ENCODE peak calls at places on chromosomes 3 and 15, in five cellular contexts. One of them, this sample, is unnamed.

GRCh38 chr3:139934557-139935070 is 371 bp upstream of the CLSTN2 start:
- DNase-seq in MM.1S: no peak
- DNase-seq in left ventricle myocardium inferior: peak; percentile 69
- DNase-seq in cardiac muscle cell: peak; percentile 18
- DNase-seq in lung: no peak
- DNase-seq in this sample: peak; percentile 74

GRCh38 chr3:86865506-86865905 is 125.4 kb downstream of the VGLL3 start:
- DNase-seq in MM.1S: no peak
- DNase-seq in left ventricle myocardium inferior: no peak
- DNase-seq in cardiac muscle cell: peak; percentile 7
- DNase-seq in lung: no peak
- DNase-seq in this sample: no peak

GRCh38 chr15:45268135-45268534 is 16.1 kb downstream of the SLC28A2 start:
- DNase-seq in MM.1S: no peak
- DNase-seq in left ventricle myocardium inferior: no peak
- DNase-seq in cardiac muscle cell: no peak
- DNase-seq in lung: no peak
- DNase-seq in this sample: no peak

GRCh38 chr15:49060710-49061483 is 14.7 kb upstream of the SECISBP2L start:
- DNase-seq in MM.1S: no peak
- DNase-seq in left ventricle myocardium inferior: no peak
- DNase-seq in cardiac muscle cell: peak; percentile 56
- DNase-seq in lung: no peak
- DNase-seq in this sample: no peak

GRCh38 chr15:65920121-65920520 is 50.8 kb downstream of the RAB11A start:
- DNase-seq in MM.1S: no peak
- DNase-seq in left ventricle myocardium inferior: no peak
- DNase-seq in cardiac muscle cell: no peak
- DNase-seq in lung: no peak
- DNase-seq in this sample: no peak

GRCh38 chr3:160400631-160401150 is 1.2 kb downstream of the SMC4 start:
- DNase-seq in MM.1S: peak; percentile 52
- DNase-seq in left ventricle myocardium inferior: peak; percentile 21
- DNase-seq in cardiac muscle cell: peak; percentile 35
- DNase-seq in lung: peak; percentile 34
- DNase-seq in this sample: no peak

GRCh38 chr3:51637941-51638471 is 33.0 kb upstream of the TEX264 start:
- DNase-seq in MM.1S: peak; percentile 75
- DNase-seq in left ventricle myocardium inferior: no peak
- DNase-seq in cardiac muscle cell: peak; percentile 71
- DNase-seq in lung: peak; percentile 53
- DNase-seq in this sample: no peak

GRCh38 chr15:70833897-70834765 is 19.8 kb downstream of the LARP6 start:
- DNase-seq in MM.1S: no peak
- DNase-seq in left ventricle myocardium inferior: no peak
- DNase-seq in cardiac muscle cell: peak; percentile 74
- DNase-seq in lung: no peak
- DNase-seq in this sample: no peak

GRCh38 chr15:69729167-69729748 is 276.6 kb downstream of the RPLP1 start:
- DNase-seq in MM.1S: peak; percentile 45
- DNase-seq in left ventricle myocardium inferior: peak; percentile 29
- DNase-seq in cardiac muscle cell: peak; percentile 40
- DNase-seq in lung: peak; percentile 37
- DNase-seq in this sample: no peak

GRCh38 chr15:79897380-79897678 is 515 bp upstream of the MTHFS start:
- DNase-seq in MM.1S: no peak
- DNase-seq in left ventricle myocardium inferior: no peak
- DNase-seq in cardiac muscle cell: no peak
- DNase-seq in lung: no peak
- DNase-seq in this sample: no peak

GRCh38 chr3:55292360-55292759 is 194.7 kb downstream of the WNT5A start:
- DNase-seq in MM.1S: no peak
- DNase-seq in left ventricle myocardium inferior: no peak
- DNase-seq in cardiac muscle cell: no peak
- DNase-seq in lung: no peak
- DNase-seq in this sample: no peak

GRCh38 chr3:171187706-171188290 is 161.3 kb upstream of the SLC2A2 start:
- DNase-seq in MM.1S: peak; percentile 63
- DNase-seq in left ventricle myocardium inferior: no peak
- DNase-seq in cardiac muscle cell: peak; percentile 63
- DNase-seq in lung: no peak
- DNase-seq in this sample: no peak

GRCh38 chr15:87496795-87497194 is 759.7 kb downstream of the NTRK3 start:
- DNase-seq in MM.1S: no peak
- DNase-seq in left ventricle myocardium inferior: no peak
- DNase-seq in cardiac muscle cell: no peak
- DNase-seq in lung: no peak
- DNase-seq in this sample: no peak

GRCh38 chr15:80317389-80318169 is 65.6 kb upstream of the CTXND1 start:
- DNase-seq in MM.1S: no peak
- DNase-seq in left ventricle myocardium inferior: peak; percentile 31
- DNase-seq in cardiac muscle cell: peak; percentile 87
- DNase-seq in lung: peak; percentile 35
- DNase-seq in this sample: peak; percentile 83

GRCh38 chr3:53354945-53355498 is 7.7 kb upstream of the DCP1A start:
- DNase-seq in MM.1S: no peak
- DNase-seq in left ventricle myocardium inferior: no peak
- DNase-seq in cardiac muscle cell: peak; percentile 56
- DNase-seq in lung: no peak
- DNase-seq in this sample: no peak

GRCh38 chr15:42137461-42138261 is 18.8 kb downstream of the PLA2G4F start:
- DNase-seq in MM.1S: peak; percentile 42
- DNase-seq in left ventricle myocardium inferior: no peak
- DNase-seq in cardiac muscle cell: peak; percentile 67
- DNase-seq in lung: peak; percentile 30
- DNase-seq in this sample: no peak

GRCh38 chr3:125386811-125387210 is 11.7 kb upstream of the ZNF148 start:
- DNase-seq in MM.1S: no peak
- DNase-seq in left ventricle myocardium inferior: no peak
- DNase-seq in cardiac muscle cell: peak; percentile 89
- DNase-seq in lung: no peak
- DNase-seq in this sample: no peak

GRCh38 chr3:39849992-39850706 is 40.7 kb downstream of the MYRIP start:
- DNase-seq in MM.1S: no peak
- DNase-seq in left ventricle myocardium inferior: no peak
- DNase-seq in cardiac muscle cell: no peak
- DNase-seq in lung: no peak
- DNase-seq in this sample: no peak

GRCh38 chr15:89087830-89088604 is at the start of gene ABHD2:
- DNase-seq in MM.1S: peak; percentile 100
- DNase-seq in left ventricle myocardium inferior: peak; percentile 99
- DNase-seq in cardiac muscle cell: peak; percentile 100
- DNase-seq in lung: peak; percentile 100
- DNase-seq in this sample: peak; percentile 99

GRCh38 chr3:57029924-57030323 is 30.5 kb upstream of the SPATA12 start:
- DNase-seq in MM.1S: no peak
- DNase-seq in left ventricle myocardium inferior: no peak
- DNase-seq in cardiac muscle cell: no peak
- DNase-seq in lung: no peak
- DNase-seq in this sample: no peak

GRCh38 chr15:99966815-99967214 is 233.6 kb upstream of the LYSMD4 start:
- DNase-seq in MM.1S: no peak
- DNase-seq in left ventricle myocardium inferior: no peak
- DNase-seq in cardiac muscle cell: no peak
- DNase-seq in lung: no peak
- DNase-seq in this sample: no peak

GRCh38 chr3:121748638-121749275 is 784 bp downstream of the GOLGB1 start:
- DNase-seq in MM.1S: peak; percentile 54
- DNase-seq in left ventricle myocardium inferior: no peak
- DNase-seq in cardiac muscle cell: no peak
- DNase-seq in lung: peak; percentile 73
- DNase-seq in this sample: peak; percentile 66

GRCh38 chr3:175346573-175347356 is 487.6 kb downstream of the NAALADL2 start:
- DNase-seq in MM.1S: peak; percentile 98
- DNase-seq in left ventricle myocardium inferior: peak; percentile 41
- DNase-seq in cardiac muscle cell: peak; percentile 96
- DNase-seq in lung: peak; percentile 64
- DNase-seq in this sample: peak; percentile 62

GRCh38 chr3:15405448-15406050 is 21.8 kb downstream of the METTL6 start:
- DNase-seq in MM.1S: peak; percentile 60
- DNase-seq in left ventricle myocardium inferior: no peak
- DNase-seq in cardiac muscle cell: peak; percentile 79
- DNase-seq in lung: no peak
- DNase-seq in this sample: no peak

GRCh38 chr3:98188553-98188952 is 22.1 kb downstream of the OR5H15 start:
- DNase-seq in MM.1S: peak; percentile 35
- DNase-seq in left ventricle myocardium inferior: no peak
- DNase-seq in cardiac muscle cell: no peak
- DNase-seq in lung: no peak
- DNase-seq in this sample: no peak

GRCh38 chr3:15325228-15325627 is 7.2 kb downstream of the SH3BP5 start:
- DNase-seq in MM.1S: no peak
- DNase-seq in left ventricle myocardium inferior: no peak
- DNase-seq in cardiac muscle cell: peak; percentile 81
- DNase-seq in lung: no peak
- DNase-seq in this sample: no peak

GRCh38 chr3:107969994-107970896 is 120.6 kb downstream of the CD47 start:
- DNase-seq in MM.1S: peak; percentile 13
- DNase-seq in left ventricle myocardium inferior: no peak
- DNase-seq in cardiac muscle cell: peak; percentile 92
- DNase-seq in lung: no peak
- DNase-seq in this sample: no peak

GRCh38 chr3:127289646-127290575 is 2.1 kb upstream of the PRR20G start:
- DNase-seq in MM.1S: no peak
- DNase-seq in left ventricle myocardium inferior: no peak
- DNase-seq in cardiac muscle cell: no peak
- DNase-seq in lung: no peak
- DNase-seq in this sample: no peak

GRCh38 chr3:4906107-4906621 is 73.1 kb upstream of the BHLHE40 start:
- DNase-seq in MM.1S: no peak
- DNase-seq in left ventricle myocardium inferior: no peak
- DNase-seq in cardiac muscle cell: peak; percentile 49
- DNase-seq in lung: no peak
- DNase-seq in this sample: no peak

GRCh38 chr3:127167315-127168043 is 25.5 kb upstream of the PRR23E start:
- DNase-seq in MM.1S: no peak
- DNase-seq in left ventricle myocardium inferior: no peak
- DNase-seq in cardiac muscle cell: no peak
- DNase-seq in lung: no peak
- DNase-seq in this sample: no peak

GRCh38 chr3:179666030-179666429 is 13.2 kb downstream of the USP13 start:
- DNase-seq in MM.1S: no peak
- DNase-seq in left ventricle myocardium inferior: no peak
- DNase-seq in cardiac muscle cell: no peak
- DNase-seq in lung: no peak
- DNase-seq in this sample: no peak

GRCh38 chr3:11637901-11638668 is 5.6 kb downstream of the VGLL4 start:
- DNase-seq in MM.1S: no peak
- DNase-seq in left ventricle myocardium inferior: no peak
- DNase-seq in cardiac muscle cell: peak; percentile 52
- DNase-seq in lung: no peak
- DNase-seq in this sample: no peak

GRCh38 chr15:38714309-38715072 is 149.9 kb upstream of the RASGRP1 start:
- DNase-seq in MM.1S: no peak
- DNase-seq in left ventricle myocardium inferior: no peak
- DNase-seq in cardiac muscle cell: peak; percentile 94
- DNase-seq in lung: no peak
- DNase-seq in this sample: no peak

GRCh38 chr15:33125883-33126535 is 68.5 kb downstream of the FMN1 start:
- DNase-seq in MM.1S: no peak
- DNase-seq in left ventricle myocardium inferior: no peak
- DNase-seq in cardiac muscle cell: no peak
- DNase-seq in lung: no peak
- DNase-seq in this sample: no peak

GRCh38 chr3:142724682-142725351 is 983 bp downstream of the TRPC1 start:
- DNase-seq in MM.1S: no peak
- DNase-seq in left ventricle myocardium inferior: peak; percentile 39
- DNase-seq in cardiac muscle cell: no peak
- DNase-seq in lung: peak; percentile 29
- DNase-seq in this sample: no peak

DNA sequence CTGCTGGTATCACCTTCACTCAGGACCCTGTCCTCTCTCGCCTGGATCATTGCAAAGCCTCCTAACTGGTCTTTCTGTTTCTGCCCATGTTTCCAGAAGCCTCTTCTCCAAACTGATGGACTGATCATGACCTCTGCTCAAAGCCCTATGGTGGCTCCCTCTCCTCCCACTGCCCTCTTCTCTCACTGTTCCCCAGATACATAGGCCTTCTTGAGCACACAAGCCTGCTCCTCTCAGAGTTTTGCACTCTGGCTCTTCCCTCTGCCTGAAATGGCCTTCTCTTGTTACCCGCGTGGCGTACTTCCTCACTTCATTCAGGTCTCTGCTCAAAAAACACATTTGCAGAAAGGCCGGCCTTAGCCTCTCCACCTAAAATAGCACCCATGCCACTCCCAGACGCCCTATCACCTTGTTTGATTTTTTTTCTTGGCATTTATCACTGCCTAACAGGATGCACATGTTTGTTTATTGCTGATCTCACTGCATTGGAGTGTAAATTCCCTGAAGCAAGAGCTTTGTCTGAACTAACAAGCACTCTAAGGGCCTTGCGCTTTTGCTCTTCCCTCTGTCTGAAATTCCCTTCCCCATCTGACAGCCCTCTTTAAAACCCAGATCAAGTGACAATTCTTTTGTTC is 1.4 kb upstream of the ETFA start:
- DNase-seq in MM.1S: no peak
- DNase-seq in left ventricle myocardium inferior: no peak
- DNase-seq in cardiac muscle cell: no peak
- DNase-seq in lung: no peak
- DNase-seq in this sample: no peak
- H3K27ac ChIP-seq in MM.1S: no peak overlapping the region
- H3K27ac ChIP-seq in left ventricle myocardium inferior: peak overlapping the region; percentile 92
- H3K27ac ChIP-seq in cardiac muscle cell: no peak overlapping the region
- H3K27ac ChIP-seq in lung: no peak overlapping the region
- H3K27ac ChIP-seq in this sample: no peak overlapping the region

GRCh38 chr15:25691544-25692430 is 171.3 kb downstream of the ATP10A start:
- DNase-seq in MM.1S: no peak
- DNase-seq in left ventricle myocardium inferior: no peak
- DNase-seq in cardiac muscle cell: peak; percentile 43
- DNase-seq in lung: no peak
- DNase-seq in this sample: no peak
- TF ChIP-seq CTCF in MM.1S: no peak
- TF ChIP-seq CTCF in left ventricle myocardium inferior: peak; percentile 36
- TF ChIP-seq CTCF in cardiac muscle cell: peak; percentile 41
- TF ChIP-seq CTCF in lung: no peak
- TF ChIP-seq CTCF in this sample: no peak

GRCh38 chr15:90408657-90409056 is 20.6 kb downstream of the IQGAP1 start:
- DNase-seq in MM.1S: no peak
- DNase-seq in left ventricle myocardium inferior: no peak
- DNase-seq in cardiac muscle cell: no peak
- DNase-seq in lung: no peak
- DNase-seq in this sample: no peak
- H3K27ac ChIP-seq in MM.1S: no peak overlapping the region
- H3K27ac ChIP-seq in left ventricle myocardium inferior: no peak overlapping the region
- H3K27ac ChIP-seq in cardiac muscle cell: no peak overlapping the region
- H3K27ac ChIP-seq in lung: no peak overlapping the region
- H3K27ac ChIP-seq in this sample: no peak overlapping the region

GRCh38 chr3:77320514-77320913 is 280.6 kb downstream of the ROBO2 start:
- DNase-seq in MM.1S: peak; percentile 42
- DNase-seq in left ventricle myocardium inferior: no peak
- DNase-seq in cardiac muscle cell: peak; percentile 62
- DNase-seq in lung: no peak
- DNase-seq in this sample: no peak
- TF ChIP-seq CTCF in MM.1S: peak; percentile 53
- TF ChIP-seq CTCF in left ventricle myocardium inferior: peak; percentile 60
- TF ChIP-seq CTCF in cardiac muscle cell: peak; percentile 75
- TF ChIP-seq CTCF in lung: no peak
- TF ChIP-seq CTCF in this sample: no peak